ENCODE peak calls at places on chromosomes 11 and 22, in five cellular contexts. L is MCF 10A, N is upper lobe of right lung, B is smooth muscle cell of the brain vasculature, Z is PC-3. U is an unnamed sample.

GRCh38 chr11:73321342-73322110 is 13.4 kb downstream of the ARHGEF17 start:
- DNase-seq in L (no peak), N (peak), B (peak), Z (no peak), U (peak)

GRCh38 chr22:22593964-22594656 is 35.0 kb upstream of the PRAME start:
- DNase-seq in L (peak), N (no peak), B (peak), Z (peak), U (peak)

GRCh38 chr22:40567106-40567505 is 69.4 kb downstream of the MRTFA start:
- DNase-seq in L (peak), N (no peak), B (no peak), Z (peak), U (peak)

GRCh38 chr11:116656011-116656410 is 116.8 kb downstream of the BUD13 start:
- DNase-seq in L (no peak), N (no peak), B (no peak), Z (no peak), U (no peak)

GRCh38 chr11:63782749-63783148 is 14.2 kb upstream of the ZFTA start:
- DNase-seq in L (no peak), N (no peak), B (no peak), Z (no peak), U (no peak)

GRCh38 chr22:39617342-39617741 is 46.8 kb downstream of the CACNA1I start:
- DNase-seq in L (no peak), N (no peak), B (no peak), Z (no peak), U (no peak)

GRCh38 chr22:32494971-32495370 is 20.4 kb downstream of the FBXO7 start:
- DNase-seq in L (no peak), N (no peak), B (no peak), Z (no peak), U (no peak)

GRCh38 chr11:130102457-130103249 is 33.0 kb downstream of the APLP2 start:
- DNase-seq in L (peak), N (no peak), B (no peak), Z (no peak), U (no peak)

GRCh38 chr11:129576652-129577051 is 201.0 kb downstream of the BARX2 start:
- DNase-seq in L (no peak), N (no peak), B (no peak), Z (no peak), U (no peak)

GRCh38 chr11:47889714-47890441 is 41.7 kb upstream of the NUP160 start:
- DNase-seq in L (no peak), N (no peak), B (no peak), Z (no peak), U (no peak)

GRCh38 chr22:45009881-45010531 is at the start of gene PHF21B:
- DNase-seq in L (no peak), N (no peak), B (no peak), Z (no peak), U (no peak)

GRCh38 chr11:35714882-35715612 is 52.5 kb downstream of the TRIM44 start:
- DNase-seq in L (no peak), N (no peak), B (peak), Z (peak), U (peak)

GRCh38 chr11:71342951-71343827 is 90.8 kb upstream of the SHANK2 start:
- DNase-seq in L (peak), N (peak), B (no peak), Z (peak), U (peak)

GRCh38 chr22:25786165-25786564 is 44.2 kb downstream of the MYO18B start:
- DNase-seq in L (no peak), N (no peak), B (no peak), Z (no peak), U (no peak)

GRCh38 chr11:73235236-73235786 is 17.2 kb downstream of the P2RY2 start:
- DNase-seq in L (no peak), N (peak), B (no peak), Z (no peak), U (no peak)

GRCh38 chr22:43274595-43275240 is 68.5 kb downstream of the SCUBE1 start:
- DNase-seq in L (no peak), N (no peak), B (no peak), Z (no peak), U (no peak)

GRCh38 chr11:115256326-115257197 is 247.7 kb downstream of the CADM1 start:
- DNase-seq in L (no peak), N (no peak), B (no peak), Z (no peak), U (peak)

GRCh38 chr11:1777737-1778136 is 14.0 kb upstream of the CTSD start:
- DNase-seq in L (no peak), N (peak), B (no peak), Z (no peak), U (no peak)

GRCh38 chr11:67266424-67267187 is at the start of gene GRK2:
- DNase-seq in L (peak), N (peak), B (no peak), Z (peak), U (no peak)

GRCh38 chr11:77127969-77128691 is at the start of gene MYO7A:
- DNase-seq in L (no peak), N (peak), B (no peak), Z (no peak), U (no peak)

GRCh38 chr22:26436903-26437515 is 7.9 kb downstream of the ASPHD2 start:
- DNase-seq in L (no peak), N (no peak), B (no peak), Z (peak), U (no peak)

GRCh38 chr22:45131749-45132148 is 32.0 kb upstream of the NUP50 start:
- DNase-seq in L (no peak), N (peak), B (no peak), Z (no peak), U (no peak)

GRCh38 chr11:76270387-76270786 is 64.1 kb upstream of the WNT11 start:
- DNase-seq in L (peak), N (no peak), B (no peak), Z (no peak), U (peak)

GRCh38 chr22:25064894-25065560 is 112.5 kb downstream of the KIAA1671 start:
- DNase-seq in L (no peak), N (no peak), B (no peak), Z (no peak), U (no peak)

U was measured in renal cortical epithelial cell.